ENCODE peak calls at places on chromosomes 1 and 21, in four cellular contexts. B, X, V and R are unnamed samples.

GRCh38 chr21:42962360-42963007 is 11.9 kb upstream of the PKNOX1 start:
- DNase-seq in B (no peak), X (no peak), V (no peak), R (no peak)

GRCh38 chr1:26375081-26375480 is 2.5 kb upstream of the ZNF683 start:
- DNase-seq in B (no peak), X (no peak), V (no peak), R (no peak)

GRCh38 chr1:36008546-36009197 is 75.2 kb upstream of the TEKT2 start:
- DNase-seq in B (no peak), X (peak; percentile 74), V (no peak), R (no peak)

GRCh38 chr21:17436626-17437111 is 76.2 kb upstream of the CXADR start:
- DNase-seq in B (no peak), X (no peak), V (no peak), R (no peak)

GRCh38 chr1:230828421-230828820 is 39.9 kb downstream of the C1orf198 start:
- DNase-seq in B (no peak), X (no peak), V (no peak), R (no peak)

GRCh38 chr1:47824721-47825120 is 172.5 kb downstream of the TRABD2B start:
- DNase-seq in B (no peak), X (no peak), V (no peak), R (no peak)

GRCh38 chr1:85495556-85495955 is 30.6 kb upstream of the DDAH1 start:
- DNase-seq in B (no peak), X (peak; percentile 70), V (no peak), R (no peak)

GRCh38 chr1:50308883-50309282 is 114.4 kb downstream of the DMRTA2 start:
- DNase-seq in B (no peak), X (peak; percentile 17), V (no peak), R (no peak)

GRCh38 chr21:33760641-33761103 is 118.4 kb downstream of the ITSN1 start:
- DNase-seq in B (no peak), X (peak; percentile 86), V (no peak), R (no peak)

GRCh38 chr1:231966983-231967382 is 340.4 kb downstream of the DISC1 start:
- DNase-seq in B (no peak), X (no peak), V (no peak), R (no peak)

GRCh38 chr1:3336641-3337621 is 117.5 kb upstream of the ARHGEF16 start:
- DNase-seq in B (no peak), X (no peak), V (no peak), R (no peak)

GRCh38 chr1:188499690-188500089 is 1670.9 kb downstream of the PLA2G4A start:
- DNase-seq in B (no peak), X (peak; percentile 19), V (no peak), R (no peak)